ENCODE peak calls at places on chromosomes 11 and 22, in five cellular contexts. E is IMR-90, I is H1, C is neuronal stem cell, D is mesenchymal stem cell. J is an unnamed sample.

GRCh38 chr22:21819183-21819770 is 48.2 kb downstream of the MAPK1 start:
- DNase-seq in E (no peak), I (no peak), C (no peak), D (no peak), J (no peak)

GRCh38 chr11:1501421-1502167 is 15.0 kb upstream of the MOB2 start:
- DNase-seq in E (no peak), I (no peak), C (no peak), D (no peak), J (no peak)

GRCh38 chr22:47544696-47545095 is 782.2 kb downstream of the TBC1D22A start:
- DNase-seq in E (no peak), I (no peak), C (no peak), D (no peak), J (no peak)

GRCh38 chr11:63212742-63213141 is 30.7 kb downstream of the SLC22A25 start:
- DNase-seq in E (no peak), I (no peak), C (peak; percentile 8), D (peak; percentile 22), J (no peak)

GRCh38 chr11:10941429-10941828 is 83.6 kb upstream of the ZBED5 start:
- DNase-seq in E (no peak), I (no peak), C (no peak), D (no peak), J (no peak)

GRCh38 chr22:46149493-46149997 is 781 bp upstream of the PPARA start:
- DNase-seq in E (no peak), I (no peak), C (peak; percentile 48), D (peak; percentile 37), J (peak; percentile 71)

GRCh38 chr11:859394-860131 is 16.9 kb downstream of the TSPAN4 start:
- DNase-seq in E (peak; percentile 85), I (no peak), C (no peak), D (peak; percentile 68), J (no peak)

GRCh38 chr11:108218912-108219783 is 3.3 kb downstream of the NPAT start:
- DNase-seq in E (no peak), I (no peak), C (no peak), D (no peak), J (no peak)

GRCh38 chr11:14015711-14016110 is 53.2 kb downstream of the SPON1 start:
- DNase-seq in E (peak; percentile 81), I (no peak), C (peak; percentile 5), D (peak; percentile 47), J (peak; percentile 46)

GRCh38 chr22:43227231-43227630 is 40.3 kb upstream of the TTLL12 start:
- DNase-seq in E (no peak), I (no peak), C (no peak), D (no peak), J (no peak)

GRCh38 chr11:126484266-126484665 is 128.8 kb downstream of the ST3GAL4 start:
- DNase-seq in E (peak; percentile 94), I (no peak), C (no peak), D (peak; percentile 52), J (no peak)

GRCh38 chr11:72641900-72642814 is 32.1 kb downstream of the PDE2A start:
- DNase-seq in E (no peak), I (no peak), C (no peak), D (peak; percentile 23), J (peak; percentile 60)

GRCh38 chr11:17601206-17602075 is 54.4 kb downstream of the OTOG start:
- DNase-seq in E (no peak), I (no peak), C (no peak), D (no peak), J (no peak)

GRCh38 chr11:43830928-43831440 is 49.6 kb upstream of the ALKBH3 start:
- DNase-seq in E (peak; percentile 100), I (peak; percentile 7), C (peak; percentile 24), D (peak; percentile 100), J (no peak)

GRCh38 chr22:46062971-46063631 is 86.1 kb upstream of the WNT7B start:
- DNase-seq in E (no peak), I (no peak), C (no peak), D (no peak), J (no peak)

GRCh38 chr11:24132471-24132870 is 364.4 kb upstream of the LUZP2 start:
- DNase-seq in E (no peak), I (no peak), C (no peak), D (no peak), J (no peak)

GRCh38 chr11:118975771-118976709 is 4.5 kb downstream of the FOXR1 start:
- DNase-seq in E (no peak), I (no peak), C (no peak), D (no peak), J (no peak)

GRCh38 chr11:57358543-57358961 is 20.4 kb downstream of the P2RX3 start:
- DNase-seq in E (peak; percentile 10), I (no peak), C (no peak), D (peak; percentile 9), J (no peak)

GRCh38 chr11:76005746-76006145 is 190.7 kb downstream of the UVRAG start:
- DNase-seq in E (no peak), I (no peak), C (no peak), D (peak; percentile 10), J (no peak)

GRCh38 chr22:17797721-17798559 is 23.7 kb upstream of the BID start:
- DNase-seq in E (no peak), I (no peak), C (no peak), D (no peak), J (no peak)

GRCh38 chr11:15845261-15845660 is 511.1 kb downstream of the SOX6 start:
- DNase-seq in E (no peak), I (no peak), C (peak; percentile 82), D (no peak), J (peak; percentile 54)

GRCh38 chr11:84671325-84672019 is 955.7 kb downstream of the DLG2 start:
- DNase-seq in E (no peak), I (no peak), C (no peak), D (peak; percentile 6), J (no peak)

GRCh38 chr11:43868852-43869567 is 11.6 kb upstream of the ALKBH3 start:
- DNase-seq in E (peak; percentile 80), I (no peak), C (no peak), D (peak; percentile 95), J (no peak)

GRCh38 chr22:39970742-39971141 is 10.5 kb downstream of the TMA7B start:
- DNase-seq in E (no peak), I (no peak), C (no peak), D (no peak), J (no peak)

GRCh38 chr22:39965749-39966148 is 5.6 kb downstream of the TMA7B start:
- DNase-seq in E (no peak), I (no peak), C (no peak), D (no peak), J (no peak)

GRCh38 chr22:39967103-39967829 is 7.1 kb downstream of the TMA7B start:
- DNase-seq in E (peak; percentile 45), I (no peak), C (no peak), D (no peak), J (no peak)

GRCh38 chr22:39966522-39966921 is 6.3 kb downstream of the TMA7B start:
- DNase-seq in E (no peak), I (no peak), C (no peak), D (no peak), J (no peak)

GRCh38 chr22:39967996-39968968 is 8.1 kb downstream of the TMA7B start:
- DNase-seq in E (no peak), I (no peak), C (peak; percentile 41), D (no peak), J (no peak)
- H4K91ac ChIP-seq in E (no peak overlapping the region), I (no peak overlapping the region), C (no peak overlapping the region), D (no peak overlapping the region), J (no peak overlapping the region)

GRCh38 chr11:60945295-60945667 is 6.7 kb downstream of the SLC15A3 start:
- DNase-seq in E (no peak), I (no peak), C (no peak), D (no peak), J (no peak)

GRCh38 chr11:60941371-60942119 is 10.4 kb downstream of the SLC15A3 start:
- DNase-seq in E (no peak), I (no peak), C (no peak), D (no peak), J (no peak)

GRCh38 chr11:60944504-60945294 is 7.3 kb downstream of the SLC15A3 start:
- DNase-seq in E (no peak), I (no peak), C (no peak), D (no peak), J (no peak)

GRCh38 chr11:60942207-60942606 is 9.8 kb downstream of the SLC15A3 start:
- DNase-seq in E (no peak), I (no peak), C (no peak), D (no peak), J (no peak)

DNA sequence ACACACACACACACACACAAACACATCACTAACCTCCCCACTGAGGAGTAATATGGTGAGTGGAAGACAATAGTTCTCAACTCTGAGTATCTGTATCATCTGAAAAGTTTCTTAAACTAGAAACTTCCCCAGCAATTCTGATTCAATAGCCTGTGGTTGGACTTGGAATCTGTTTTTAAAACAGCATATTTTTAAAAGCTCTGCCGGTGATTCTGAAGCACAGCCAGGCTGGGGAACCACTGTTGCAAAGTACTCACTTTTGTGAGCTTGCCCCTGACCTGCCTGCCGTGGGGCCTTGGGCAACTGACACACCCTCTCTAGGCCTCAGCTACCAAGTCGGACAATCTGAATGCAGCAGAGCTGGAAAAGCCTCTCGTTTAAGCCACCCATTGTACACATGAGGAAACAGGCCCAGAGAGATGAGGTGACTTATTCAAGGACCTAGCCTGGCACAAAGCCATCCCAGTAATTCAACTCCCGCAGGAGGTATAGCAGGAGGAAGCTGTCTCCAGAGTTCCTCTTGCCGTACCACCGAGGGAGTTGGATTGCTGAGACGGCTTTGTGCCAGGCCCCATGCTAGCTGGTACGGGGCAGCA is 8.9 kb downstream of the SLC15A3 start:
- DNase-seq in E (no peak), I (no peak), C (no peak), D (no peak), J (no peak)
- H4K91ac ChIP-seq in E (no peak overlapping the region), I (no peak overlapping the region), C (no peak overlapping the region), D (no peak overlapping the region), J (no peak overlapping the region)

GRCh38 chr22:30285176-30285845 is 4.0 kb downstream of the CASTOR1 start:
- DNase-seq in E (no peak), I (no peak), C (no peak), D (no peak), J (no peak)

GRCh38 chr22:30286331-30286730 is 3.0 kb downstream of the CASTOR1 start:
- DNase-seq in E (no peak), I (no peak), C (no peak), D (no peak), J (no peak)

GRCh38 chr22:30284172-30284571 is 5.1 kb downstream of the CASTOR1 start:
- DNase-seq in E (no peak), I (no peak), C (no peak), D (no peak), J (no peak)

GRCh38 chr22:30286813-30287625 is 2.3 kb downstream of the CASTOR1 start:
- DNase-seq in E (peak; percentile 46), I (peak; percentile 67), C (peak; percentile 62), D (peak; percentile 55), J (peak; percentile 88)

GRCh38 chr22:30285846-30286200 is 3.5 kb downstream of the CASTOR1 start:
- DNase-seq in E (no peak), I (no peak), C (no peak), D (no peak), J (no peak)
- H4K91ac ChIP-seq in E (no peak overlapping the region), I (no peak overlapping the region), C (no peak overlapping the region), D (no peak overlapping the region), J (no peak overlapping the region)

DNA sequence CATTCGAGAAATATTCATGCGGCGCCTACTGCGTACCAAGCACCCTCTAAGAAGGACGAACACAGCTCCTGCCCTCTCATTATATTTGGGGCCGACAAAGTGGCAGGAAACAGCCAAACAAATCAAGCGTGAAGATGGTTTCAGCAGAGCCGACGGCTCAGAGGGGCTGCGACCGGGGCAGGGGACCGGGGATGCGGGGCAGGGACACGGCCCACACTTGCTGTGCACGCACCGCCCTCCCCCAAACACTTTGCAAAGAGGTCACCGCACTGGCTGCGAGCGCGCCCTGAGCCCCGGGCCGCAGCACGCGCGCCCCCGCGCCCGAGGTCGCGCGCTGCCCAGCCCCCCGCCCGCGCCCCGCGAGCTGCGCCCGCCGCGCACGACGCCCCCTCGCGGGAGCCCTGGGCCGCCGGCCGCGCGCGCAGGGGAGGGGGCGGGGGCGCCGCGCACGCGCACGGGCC is 255 bp upstream of the SYNGR1 start:
- DNase-seq in E (no peak), I (no peak), C (peak; percentile 62), D (peak; percentile 27), J (no peak)
- H4K91ac ChIP-seq in E (peak overlapping the region; percentile 70), I (no peak overlapping the region), C (no peak overlapping the region), D (peak overlapping the region; percentile 75), J (no peak overlapping the region)

J was measured in H9.